ENCODE peak calls at places on chromosome 6, in ten cellular contexts. B, V, C, W, I, G, K, P, J and T are unnamed samples.

GRCh38 chr6:33206864-33207568 is 1.3 kb upstream of the RING1 start:
- DNase-seq in J (no peak), V (peak), W (no peak), I (no peak), B (peak), P (no peak), G (no peak), C (peak), K (no peak), T (no peak)

GRCh38 chr6:335146-335545 is 42.9 kb downstream of the DUSP22 start:
- DNase-seq in G (no peak), I (no peak), B (no peak), V (no peak), W (no peak), J (no peak), P (no peak), K (no peak), C (no peak), T (peak)

GRCh38 chr6:47098570-47098993 is 56.5 kb upstream of the ADGRF1 start:
- DNase-seq in J (no peak), K (no peak), I (no peak), B (no peak), W (no peak), G (no peak), P (no peak), V (no peak), C (peak), T (no peak)

GRCh38 chr6:158595223-158595622 is 35.3 kb downstream of the TMEM181 start:
- DNase-seq in G (no peak), C (no peak), I (no peak), W (peak), V (no peak), K (no peak), P (no peak), J (no peak), B (no peak), T (no peak)

GRCh38 chr6:20490591-20490990 is 43.7 kb upstream of the CDKAL1 start:
- DNase-seq in B (no peak), P (no peak), V (no peak), I (no peak), C (no peak), K (no peak), G (no peak), J (no peak), W (no peak), T (no peak)

GRCh38 chr6:3277251-3277650 is 18.5 kb downstream of the PSMG4 start:
- DNase-seq in G (no peak), P (no peak), I (no peak), J (no peak), W (no peak), C (no peak), K (no peak), V (peak), B (no peak), T (no peak)

GRCh38 chr6:41626917-41627316 is 11.4 kb upstream of the MDFI start:
- DNase-seq in G (no peak), V (no peak), I (no peak), J (no peak), W (no peak), K (no peak), B (no peak), C (no peak), P (no peak), T (no peak)

GRCh38 chr6:75551367-75551952 is 50.2 kb upstream of the SENP6 start:
- DNase-seq in G (no peak), B (no peak), V (no peak), C (no peak), I (no peak), W (no peak), P (no peak), J (no peak), K (no peak), T (no peak)

GRCh38 chr6:35497571-35498406 is 910 bp upstream of the TEAD3 start:
- DNase-seq in V (peak), K (peak), W (peak), C (peak), J (peak), P (peak), G (peak), B (peak), I (no peak), T (no peak)

GRCh38 chr6:118134257-118134656 is 227.2 kb downstream of the SLC35F1 start:
- DNase-seq in J (no peak), G (no peak), V (peak), I (no peak), W (no peak), K (no peak), B (no peak), C (peak), P (no peak), T (no peak)

GRCh38 chr6:28980797-28981390 is 24.2 kb downstream of the ZNF311 start:
- DNase-seq in V (peak), W (no peak), B (peak), K (no peak), P (peak), J (peak), C (peak), G (peak), I (peak), T (peak)

DNA sequence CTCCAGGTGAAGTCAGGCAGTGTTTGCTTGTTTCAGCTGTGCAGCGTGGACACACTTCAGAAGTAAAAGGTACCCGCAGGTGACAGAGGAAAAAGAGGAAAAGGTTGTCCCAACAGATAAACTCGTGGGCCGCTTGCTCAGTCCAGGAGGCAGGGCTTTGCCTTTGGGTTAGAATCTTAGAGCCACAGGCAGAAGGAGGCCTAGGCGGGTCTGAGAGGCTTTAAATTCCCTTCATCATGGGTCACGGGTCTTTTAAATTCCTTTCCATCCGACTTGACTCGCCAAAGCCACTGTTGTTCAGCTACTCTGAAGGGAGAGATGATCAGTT is 48.2 kb downstream of the AGPAT4 start:
- DNase-seq in K (no peak), W (no peak), I (no peak), V (no peak), P (no peak), J (no peak), C (peak), B (no peak), G (no peak), T (no peak)
- H3K27ac ChIP-seq in K (peak), W (peak), I (no peak), V (no peak), P (no peak), J (peak), C (no peak), B (no peak), G (no peak), T (no peak)

GRCh38 chr6:143677577-143677890 is 231 bp upstream of the PHACTR2 start:
- DNase-seq in W (no peak), K (no peak), J (no peak), V (no peak), C (no peak), B (no peak), I (no peak), P (no peak), G (no peak), T (no peak)
- H3K4me3 ChIP-seq in W (no peak), K (peak), J (peak), V (peak), C (peak), B (peak), I (peak), P (peak), G (peak), T (peak)

GRCh38 chr6:142781124-142781523 is 163.9 kb downstream of the HIVEP2 start:
- DNase-seq in I (no peak), C (peak), P (no peak), V (no peak), J (no peak), B (no peak), K (no peak), W (no peak), G (no peak), T (no peak)
- H3K27ac ChIP-seq in I (no peak), C (no peak), P (no peak), V (peak), J (no peak), B (peak), K (no peak), W (no peak), G (no peak), T (no peak)

GRCh38 chr6:125742433-125743120 is 6.9 kb upstream of the HEY2 start:
- DNase-seq in W (no peak), P (no peak), B (no peak), C (no peak), K (no peak), J (no peak), I (no peak), V (no peak), G (no peak), T (no peak)
- H3K4me3 ChIP-seq in W (no peak), P (no peak), B (peak), C (no peak), K (peak), J (no peak), I (no peak), V (no peak), G (no peak), T (no peak)

GRCh38 chr6:32074996-32075532 is 34.1 kb downstream of the TNXB start:
- DNase-seq in W (no peak), V (peak), C (peak), P (no peak), I (no peak), G (no peak), K (no peak), B (no peak), J (peak), T (no peak)
- H3K27ac ChIP-seq in W (no peak), V (no peak), C (no peak), P (no peak), I (peak), G (no peak), K (no peak), B (peak), J (no peak), T (no peak)